ENCODE peak calls at places on chromosomes 16 and 17, in four cellular contexts. T is HCT116, M is suprapubic skin, W is H1. F is an unnamed sample.

GRCh38 chr16:73430138-73430537 is 382.2 kb upstream of the ZFHX3 start:
- DNase-seq in T (no peak), M (no peak), W (no peak), F (no peak)

GRCh38 chr17:35715416-35715815 is 16.0 kb upstream of the RASL10B start:
- DNase-seq in T (no peak), M (no peak), W (no peak), F (no peak)

GRCh38 chr16:67858448-67858993 is 11.0 kb upstream of the CENPT start:
- DNase-seq in T (no peak), M (no peak), W (no peak), F (no peak)

GRCh38 chr17:72346306-72346705 is 225.5 kb downstream of the SOX9 start:
- DNase-seq in T (no peak), M (no peak), W (no peak), F (no peak)

GRCh38 chr16:85490971-85491771 is 122.0 kb upstream of the GSE1 start:
- DNase-seq in T (peak; percentile 31), M (no peak), W (peak; percentile 89), F (no peak)

GRCh38 chr17:48773245-48773644 is 43.8 kb downstream of the TTLL6 start:
- DNase-seq in T (no peak), M (no peak), W (no peak), F (no peak)

GRCh38 chr17:78789663-78790181 is 7.6 kb upstream of the CYTH1 start:
- DNase-seq in T (no peak), M (peak; percentile 90), W (no peak), F (no peak)

GRCh38 chr17:37476431-37477130 is 13.1 kb upstream of the DUSP14 start:
- DNase-seq in T (no peak), M (no peak), W (no peak), F (no peak)

GRCh38 chr16:47045023-47045422 is 71.5 kb upstream of the DNAJA2 start:
- DNase-seq in T (no peak), M (no peak), W (no peak), F (no peak)

GRCh38 chr16:3597676-3598075 is 13.7 kb downstream of the SLX4 start:
- DNase-seq in T (no peak), M (no peak), W (no peak), F (no peak)

GRCh38 chr16:66751992-66752322 is 548 bp upstream of the DYNC1LI2 start:
- DNase-seq in T (no peak), M (no peak), W (no peak), F (no peak)

GRCh38 chr16:73015612-73016487 is 32.1 kb downstream of the ZFHX3 start:
- DNase-seq in T (peak; percentile 66), M (no peak), W (no peak), F (no peak)

GRCh38 chr17:59903455-59903854 is 10.5 kb downstream of the RPS6KB1 start:
- DNase-seq in T (no peak), M (no peak), W (no peak), F (no peak)

GRCh38 chr16:78608305-78608776 is 508.9 kb downstream of the WWOX start:
- DNase-seq in T (no peak), M (no peak), W (no peak), F (no peak)

GRCh38 chr17:69822314-69822875 is 252.6 kb upstream of the KCNJ16 start:
- DNase-seq in T (no peak), M (no peak), W (no peak), F (no peak)

GRCh38 chr17:9844153-9844552 is 18.4 kb downstream of the GLP2R start:
- DNase-seq in T (no peak), M (no peak), W (no peak), F (no peak)

GRCh38 chr16:89426736-89427525 is 63.4 kb downstream of the ANKRD11 start:
- DNase-seq in T (no peak), M (no peak), W (no peak), F (no peak)

GRCh38 chr16:79601978-79602609 is 1.6 kb upstream of the MAF start:
- DNase-seq in T (no peak), M (peak; percentile 90), W (peak; percentile 89), F (no peak)

GRCh38 chr16:84785843-84786538 is 33.8 kb upstream of the CRISPLD2 start:
- DNase-seq in T (no peak), M (no peak), W (no peak), F (no peak)

GRCh38 chr17:10526517-10526916 is 8.2 kb upstream of the MYH1 start:
- DNase-seq in T (no peak), M (no peak), W (no peak), F (no peak)

GRCh38 chr17:18185391-18185790 is 1.8 kb downstream of the ALKBH5 start:
- DNase-seq in T (no peak), M (no peak), W (no peak), F (no peak)

GRCh38 chr17:77802811-77803220 is 155.7 kb upstream of the TNRC6C start:
- DNase-seq in T (no peak), M (no peak), W (peak; percentile 63), F (no peak)

DNA sequence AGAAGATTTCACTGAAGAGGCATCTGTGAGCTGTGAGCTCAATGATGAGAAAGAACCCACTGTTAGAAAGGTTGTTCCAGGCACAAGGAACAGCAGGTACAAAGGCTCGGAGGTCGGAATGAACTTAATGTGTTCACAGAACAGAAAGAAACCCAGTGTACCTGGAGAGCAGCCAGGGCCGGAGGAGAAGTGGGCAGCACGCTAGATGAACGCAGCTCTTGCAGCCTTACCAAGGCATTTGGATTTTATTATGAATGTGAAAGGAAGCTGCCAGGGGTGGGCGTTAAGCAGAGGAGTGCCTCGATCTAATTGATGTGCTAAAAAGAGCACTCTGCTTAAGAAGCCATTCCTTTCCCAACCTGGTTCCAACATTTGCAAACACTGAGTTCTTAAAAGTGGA is 19.0 kb downstream of the EEF2K start:
- DNase-seq in T (no peak), M (no peak), W (no peak), F (no peak)
- H3K27ac ChIP-seq in T (no peak overlapping the region), M (peak overlapping the region; percentile 16), W (peak overlapping the region; percentile 21), F (no peak overlapping the region)

GRCh38 chr17:81002013-81002384 is 10.4 kb downstream of the CHMP6 start:
- DNase-seq in T (no peak), M (no peak), W (no peak), F (no peak)

GRCh38 chr17:81003711-81004335 is 12.2 kb downstream of the CHMP6 start:
- DNase-seq in T (no peak), M (no peak), W (no peak), F (no peak)

GRCh38 chr17:81002409-81003361 is 11.0 kb downstream of the CHMP6 start:
- DNase-seq in T (no peak), M (no peak), W (no peak), F (no peak)

GRCh38 chr17:81008140-81008539 is 16.5 kb downstream of the CHMP6 start:
- DNase-seq in T (no peak), M (no peak), W (no peak), F (no peak)

GRCh38 chr17:81004336-81005015 is 12.8 kb downstream of the CHMP6 start:
- DNase-seq in T (no peak), M (no peak), W (no peak), F (no peak)
- H3K4me3 ChIP-seq in T (no peak overlapping the region), M (peak overlapping the region; percentile 43), W (peak overlapping the region; percentile 59), F (peak overlapping the region; percentile 13)

GRCh38 chr17:61209099-61209439 is 190.6 kb upstream of the TBX2 start:
- DNase-seq in T (no peak), M (no peak), W (no peak), F (no peak)

GRCh38 chr17:61206922-61207321 is 192.7 kb upstream of the TBX2 start:
- DNase-seq in T (no peak), M (no peak), W (no peak), F (no peak)

GRCh38 chr17:61205931-61206330 is 193.7 kb upstream of the TBX2 start:
- DNase-seq in T (no peak), M (no peak), W (no peak), F (no peak)

GRCh38 chr17:61209524-61209923 is 190.1 kb upstream of the TBX2 start:
- DNase-seq in T (no peak), M (no peak), W (no peak), F (no peak)

GRCh38 chr17:61208301-61209098 is 191.1 kb upstream of the TBX2 start:
- DNase-seq in T (no peak), M (no peak), W (no peak), F (no peak)
- H3K4me1 ChIP-seq in T (no peaks in the 10 kb centered on the region), M (no peaks in the 10 kb centered on the region), W (no peaks in the 10 kb centered on the region), F (peaks cover 1% of the 10 kb centered on the region)

DNA sequence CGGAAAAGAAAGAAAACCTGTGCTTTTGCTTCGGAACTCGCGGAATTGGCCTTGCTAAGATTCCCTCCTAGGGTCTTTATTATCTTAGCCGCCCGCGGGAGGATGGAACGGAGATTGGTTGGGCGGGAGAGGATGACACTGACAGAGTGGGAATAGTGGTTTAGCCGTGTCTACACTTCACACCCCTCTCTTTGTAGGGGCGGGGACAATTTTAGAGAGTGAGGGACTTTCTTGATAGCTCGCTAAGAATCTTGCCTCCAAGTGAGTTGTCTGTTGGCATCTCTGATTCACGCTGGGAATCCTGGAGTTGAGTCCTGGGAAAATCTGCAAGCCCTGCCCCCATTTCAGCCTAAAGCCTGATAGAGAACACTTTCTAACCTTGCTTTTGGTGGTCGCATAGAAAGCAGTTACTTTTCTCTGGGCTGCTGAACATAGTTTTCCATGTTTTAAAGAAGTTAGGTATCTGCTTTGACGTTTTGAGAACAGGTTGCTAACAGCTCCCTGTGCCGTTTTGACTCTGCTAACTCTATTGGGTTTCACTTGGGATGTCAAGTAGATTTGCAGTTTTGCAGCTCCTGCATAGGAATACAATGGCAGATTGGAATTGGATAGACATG is 697 bp downstream of the NOL11 start:
- DNase-seq in T (no peak), M (no peak), W (peak; percentile 44), F (no peak)
- H3K27ac ChIP-seq in T (peak overlapping the region; percentile 77), M (peak overlapping the region; percentile 98), W (peak overlapping the region; percentile 95), F (no peak overlapping the region)

GRCh38 chr16:31136287-31136662 is 748 bp upstream of the PRSS8 start:
- DNase-seq in T (no peak), M (no peak), W (no peak), F (no peak)

GRCh38 chr16:31142109-31143035 is 6.8 kb upstream of the PRSS8 start:
- DNase-seq in T (peak; percentile 96), M (peak; percentile 99), W (peak; percentile 99), F (no peak)

GRCh38 chr16:31141489-31142108 is 6.1 kb upstream of the PRSS8 start:
- DNase-seq in T (no peak), M (no peak), W (no peak), F (no peak)

GRCh38 chr16:31135535-31136286 is at the start of gene PRSS8:
- DNase-seq in T (peak; percentile 48), M (no peak), W (peak; percentile 83), F (no peak)

GRCh38 chr16:31138621-31139578 is 3.4 kb upstream of the PRSS8 start:
- DNase-seq in T (peak; percentile 84), M (no peak), W (peak; percentile 70), F (no peak)
- H3K4me3 ChIP-seq in T (peak overlapping the region; percentile 42), M (no peak overlapping the region), W (no peak overlapping the region), F (no peak overlapping the region)

DNA sequence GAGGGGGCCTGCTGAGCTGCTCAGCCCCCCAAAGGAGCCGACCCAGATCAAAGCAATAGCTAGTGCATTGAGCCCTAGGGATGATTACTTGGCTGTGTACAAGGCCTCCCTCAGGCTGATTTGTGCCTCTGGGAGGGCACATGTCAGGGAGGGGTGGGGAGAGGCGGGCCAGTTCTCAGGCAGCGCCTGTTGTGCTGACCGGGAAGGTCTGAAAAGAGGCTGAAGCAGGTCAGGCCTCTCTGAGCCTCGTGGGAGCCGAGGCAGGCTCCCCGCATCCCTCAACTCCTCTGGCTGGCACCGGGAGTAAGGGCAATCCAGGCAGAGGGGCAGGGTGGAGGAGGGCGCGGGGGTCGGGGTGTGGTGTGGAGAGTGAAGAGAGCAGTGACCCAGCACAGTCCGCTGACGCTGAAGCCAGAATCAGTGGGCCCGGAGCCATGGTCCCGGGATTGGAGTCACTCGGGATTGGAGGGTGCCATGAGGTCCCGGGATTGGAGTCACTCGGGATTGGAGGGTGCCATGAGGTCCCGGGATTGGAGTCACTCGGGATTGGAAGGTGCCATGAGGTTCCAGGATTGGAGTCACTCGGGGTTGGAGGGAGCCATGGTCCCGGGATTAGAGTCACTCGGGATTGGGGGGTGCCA is 3.0 kb downstream of the DCXR start:
- DNase-seq in T (peak; percentile 55), M (no peak), W (no peak), F (no peak)
- H3K4me1 ChIP-seq in T (peaks cover 20% of the 10 kb centered on the region), M (peaks cover 52% of the 10 kb centered on the region), W (peaks cover 13% of the 10 kb centered on the region), F (peaks cover 5% of the 10 kb centered on the region)

F was measured in iPS DF 6.9.